ENCODE peak calls at places on chromosomes 3 and 15, in four cellular contexts. V is foreskin fibroblast; M is AG09309; A is CD8-positive, alpha-beta T cell. W is an unnamed sample.

GRCh38 chr15:58440922-58441321 is 9.1 kb downstream of the LIPC start:
- DNase-seq in M (no peak), V (no peak), A (no peak), W (no peak)

GRCh38 chr3:11610700-11611099 is 33.0 kb downstream of the VGLL4 start:
- DNase-seq in M (no peak), A (no peak), V (no peak), W (no peak)

GRCh38 chr3:146334151-146334550 is 83.2 kb upstream of the PLSCR4 start:
- DNase-seq in V (peak), M (no peak), A (no peak), W (no peak)

GRCh38 chr3:166351461-166351860 is 514.2 kb upstream of the BCHE start:
- DNase-seq in V (no peak), M (no peak), A (no peak), W (no peak)

GRCh38 chr3:105752791-105753415 is 115.9 kb downstream of the CBLB start:
- DNase-seq in M (no peak), A (peak), V (no peak), W (no peak)

GRCh38 chr3:56868706-56869105 is 67.0 kb upstream of the ARHGEF3 start:
- DNase-seq in A (no peak), V (no peak), M (no peak), W (no peak)

GRCh38 chr3:58059349-58060321 is 51.4 kb downstream of the FLNB start:
- DNase-seq in V (peak), A (no peak), M (peak), W (peak)

GRCh38 chr15:62883938-62884479 is 158.5 kb upstream of the TPM1 start:
- DNase-seq in V (peak), M (peak), A (no peak), W (peak)

GRCh38 chr3:151960956-151961580 is 87.6 kb downstream of the SUCNR1 start:
- DNase-seq in M (no peak), V (peak), A (no peak), W (no peak)

GRCh38 chr3:420584-420983 is 224.0 kb downstream of the CHL1 start:
- DNase-seq in M (no peak), V (no peak), A (no peak), W (no peak)

GRCh38 chr3:174243194-174243593 is 615.9 kb upstream of the NAALADL2 start:
- DNase-seq in M (peak), V (no peak), A (no peak), W (no peak)

GRCh38 chr3:24583004-24583403 is 88.4 kb upstream of the THRB start:
- DNase-seq in A (no peak), M (no peak), V (no peak), W (no peak)

GRCh38 chr15:58686286-58686685 is 63.2 kb downstream of the ADAM10 start:
- DNase-seq in V (no peak), M (no peak), A (no peak), W (no peak)

GRCh38 chr15:76217029-76217866 is 94.0 kb downstream of the ETFA start:
- DNase-seq in A (no peak), M (peak), V (no peak), W (peak)

GRCh38 chr3:10551139-10551538 is 45.8 kb upstream of the ATP2B2 start:
- DNase-seq in M (no peak), V (no peak), A (no peak), W (no peak)

GRCh38 chr3:149603126-149604074 is 54.4 kb downstream of the WWTR1 start:
- DNase-seq in M (no peak), A (no peak), V (peak), W (no peak)

GRCh38 chr3:55524565-55525244 is 37.6 kb upstream of the WNT5A start:
- DNase-seq in V (no peak), M (no peak), A (no peak), W (peak)

GRCh38 chr3:14483286-14483685 is 56.9 kb downstream of the GRIP2 start:
- DNase-seq in A (no peak), M (no peak), V (no peak), W (no peak)

GRCh38 chr3:103126111-103126510 is 691.3 kb downstream of the ZPLD1 start:
- DNase-seq in M (no peak), A (no peak), V (no peak), W (no peak)

GRCh38 chr15:70535071-70535954 is 228.0 kb downstream of the UACA start:
- DNase-seq in V (no peak), A (peak), M (no peak), W (no peak)

GRCh38 chr3:117358717-117359314 is 649.2 kb downstream of the TUSC7 start:
- DNase-seq in V (no peak), A (no peak), M (no peak), W (no peak)

GRCh38 chr3:46351646-46352045 is 2.3 kb upstream of the CCR2 start:
- DNase-seq in A (no peak), V (no peak), M (no peak), W (no peak)

GRCh38 chr15:73265536-73266153 is 103.1 kb downstream of the HCN4 start:
- DNase-seq in A (peak), M (no peak), V (no peak), W (no peak)

GRCh38 chr3:48750906-48751305 is 33.9 kb upstream of the IP6K2 start:
- DNase-seq in M (no peak), V (no peak), A (no peak), W (no peak)

GRCh38 chr15:51917493-51917892 is 54.1 kb downstream of the LEO1 start:
- DNase-seq in V (no peak), A (no peak), M (no peak), W (no peak)

GRCh38 chr3:179256813-179257212 is 5.9 kb upstream of the KCNMB3 start:
- DNase-seq in M (no peak), V (no peak), A (no peak), W (no peak)

GRCh38 chr3:99997293-99997692 is 117.0 kb downstream of the FILIP1L start:
- DNase-seq in A (no peak), M (no peak), V (no peak), W (no peak)

GRCh38 chr3:125602752-125603649 is 7.7 kb upstream of the OSBPL11 start:
- DNase-seq in V (no peak), A (no peak), M (peak), W (no peak)

GRCh38 chr3:132535575-132536441 is 61.3 kb upstream of the ACKR4 start:
- DNase-seq in V (peak), A (no peak), M (peak), W (peak)

GRCh38 chr3:23580337-23580736 is 225.4 kb upstream of the UBE2E1 start:
- DNase-seq in V (no peak), M (peak), A (no peak), W (no peak)

GRCh38 chr3:197289726-197290125 is 8.7 kb downstream of the DLG1 start:
- DNase-seq in M (no peak), A (no peak), V (no peak), W (no peak)

GRCh38 chr15:55628369-55628730 is 40.2 kb upstream of the PYGO1 start:
- DNase-seq in M (no peak), A (no peak), V (peak), W (no peak)

GRCh38 chr3:143207338-143207961 is 87.9 kb downstream of the CHST2 start:
- DNase-seq in V (peak), A (no peak), M (no peak), W (peak)

GRCh38 chr15:95108673-95109072 is 877.3 kb downstream of the MCTP2 start:
- DNase-seq in A (no peak), V (no peak), M (no peak), W (no peak)

GRCh38 chr3:125187599-125187910 is 25.0 kb downstream of the SLC12A8 start:
- DNase-seq in V (no peak), A (no peak), M (no peak), W (no peak)

DNA sequence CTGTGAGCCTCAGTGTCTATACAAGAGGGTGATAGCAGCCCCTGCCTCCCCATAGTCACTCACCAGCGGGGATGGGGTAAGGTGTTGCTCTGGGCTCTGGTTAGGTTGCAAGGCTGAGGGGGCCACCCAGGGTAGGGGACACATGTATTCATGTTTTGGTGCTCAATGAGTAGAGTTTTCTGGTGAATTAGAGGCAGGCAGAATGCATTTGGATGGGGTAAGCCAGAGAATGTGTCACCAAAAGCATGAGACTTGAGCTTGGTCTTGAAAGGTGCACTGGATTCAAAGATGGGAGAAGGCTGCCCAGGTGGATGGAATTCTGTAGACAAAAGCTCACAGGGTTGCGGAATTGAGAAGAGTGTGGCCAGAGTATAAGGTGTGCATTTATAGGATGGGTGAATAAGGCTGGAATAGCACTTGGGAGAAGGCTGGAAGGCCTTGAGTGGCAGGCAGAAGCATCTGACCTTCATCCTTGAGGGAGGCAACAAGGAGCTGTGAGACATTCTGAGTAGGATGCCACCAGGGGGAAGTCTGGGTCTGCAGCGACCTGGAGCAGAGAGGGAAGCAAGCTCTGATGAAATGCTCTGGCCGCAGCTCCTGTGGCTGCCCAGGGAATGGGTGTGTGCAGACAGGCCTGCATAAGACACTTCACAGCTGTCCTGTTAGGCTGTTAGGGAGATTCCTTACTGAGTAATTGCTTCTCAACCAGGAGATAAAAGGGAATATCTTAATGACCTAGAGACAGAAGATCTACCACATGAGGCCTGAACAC is 149.6 kb downstream of the CHDH start:
- DNase-seq in A (no peak), V (no peak), M (no peak), W (no peak)
- TF ChIP-seq CTCF in A (no peak), V (no peak), M (no peak), W (peak)

DNA sequence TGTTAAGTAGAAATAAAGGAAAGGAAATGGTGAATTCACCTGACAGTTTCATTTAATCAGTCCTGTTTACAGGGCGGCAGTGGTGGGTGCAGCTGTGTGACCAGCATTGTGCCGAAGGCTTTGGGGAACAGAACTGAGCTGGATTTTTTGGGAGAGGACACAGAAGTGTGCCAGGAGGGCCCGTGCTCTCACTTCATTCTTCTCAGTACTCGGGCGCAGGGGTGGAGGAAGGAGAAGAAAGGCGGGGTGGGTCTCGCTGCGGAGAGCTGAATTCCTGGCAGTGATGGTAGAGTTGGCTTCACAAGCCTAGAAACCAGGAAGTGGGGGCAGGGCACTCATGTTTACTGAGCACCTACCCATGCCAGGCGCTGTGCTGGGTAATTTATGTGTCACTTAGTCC is 64.6 kb downstream of the CRTC3 start:
- DNase-seq in M (no peak), A (peak), V (no peak), W (no peak)
- H3K4me3 ChIP-seq in M (no peak), A (peak), V (no peak), W (no peak)

DNA sequence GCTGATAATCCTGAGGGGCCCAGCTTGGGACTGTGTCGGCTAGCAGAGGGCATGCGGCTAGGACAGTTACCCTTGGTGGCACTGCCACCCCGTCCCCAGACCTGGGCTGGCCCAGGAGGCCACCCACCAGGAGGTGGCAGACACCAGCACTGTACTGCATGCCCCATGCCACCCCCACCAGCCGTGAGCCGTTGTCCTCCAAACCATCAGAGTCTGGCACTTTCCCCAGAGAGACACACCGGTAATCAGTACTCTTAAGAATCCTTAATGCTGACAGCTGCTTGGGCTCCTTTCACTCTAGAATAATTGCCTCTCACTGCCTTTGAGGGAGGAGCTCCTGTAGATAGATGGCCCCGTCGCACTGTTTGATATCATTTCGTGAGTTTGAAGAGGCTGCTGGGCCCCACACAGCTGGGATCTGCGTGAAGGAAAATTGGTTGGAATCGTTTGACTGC is 94.6 kb downstream of the LRRK1 start:
- DNase-seq in M (no peak), V (no peak), A (no peak), W (no peak)
- TF ChIP-seq CTCF in M (no peak), V (no peak), A (no peak), W (no peak)

DNA sequence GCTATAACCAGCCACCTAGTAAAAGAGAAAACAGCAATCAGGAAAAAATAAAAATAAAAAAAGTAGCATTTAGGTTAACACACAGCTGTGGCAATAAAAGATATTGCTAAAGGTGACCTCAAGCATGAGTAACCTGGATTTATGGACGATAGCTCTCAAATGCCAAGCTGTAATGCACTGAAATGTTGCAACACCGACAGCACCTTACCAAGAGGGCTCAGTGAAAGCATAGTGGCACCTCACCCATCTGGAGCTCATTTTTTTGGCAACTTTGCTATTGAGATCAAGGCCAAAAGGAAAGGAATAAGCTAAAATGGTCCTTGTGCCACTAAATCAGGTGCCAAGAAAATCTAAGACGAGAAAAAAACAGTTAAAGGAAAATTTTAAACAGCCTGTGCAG is 2.5 kb downstream of the HACD2 start:
- DNase-seq in M (no peak), A (no peak), V (no peak), W (no peak)
- H3K4me3 ChIP-seq in M (no peak), A (no peak), V (no peak), W (no peak)

DNA sequence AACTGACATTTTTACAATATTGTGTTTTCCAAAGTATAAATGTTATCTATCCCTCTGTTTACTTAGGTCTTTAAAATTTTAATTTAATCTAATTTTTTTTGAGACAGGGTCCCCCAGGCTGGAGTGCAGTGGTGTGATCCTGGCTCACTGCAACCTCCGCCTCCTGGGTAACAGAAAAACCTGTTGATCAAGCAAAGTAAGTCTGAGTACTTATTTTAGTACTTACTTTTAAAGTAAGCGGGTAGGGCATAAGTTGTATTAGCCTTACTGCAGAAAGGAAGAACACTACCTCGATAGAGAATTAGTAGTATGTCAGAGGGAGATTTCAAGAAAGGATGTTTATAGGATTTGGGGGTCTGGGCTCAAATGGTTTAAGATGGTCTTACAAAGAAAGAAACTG is 11.9 kb upstream of the FEM1B start:
- DNase-seq in V (no peak), A (no peak), M (no peak), W (no peak)
- TF ChIP-seq CTCF in V (no peak), A (no peak), M (no peak), W (no peak)